ENCODE peak calls at places on chromosomes 2 and 18, in ten cellular contexts. Z is A549, A is K562, O is NCI-H2171 treated with DMSO at 0.1 percent for 48 hours, E is NCI-H774, U is AG04450, Y is RKO, B is hippocampal formation, I is HFF-Myc, Q is SW480. N is an unnamed sample.

GRCh38 chr18:3095921-3096320 is 83.0 kb upstream of the LPIN2 start:
- DNase-seq in Z (no peak), A (no peak), O (no peak), E (no peak), U (no peak), Y (no peak), B (no peak), I (no peak), Q (no peak), N (no peak)

GRCh38 chr2:210956101-210956500 is 399.7 kb downstream of the CPS1 start:
- DNase-seq in Z (no peak), A (no peak), O (no peak), E (no peak), U (no peak), Y (peak), B (no peak), I (no peak), Q (no peak), N (no peak)

GRCh38 chr2:43269074-43269572 is 42.7 kb upstream of the ZFP36L2 start:
- DNase-seq in Z (no peak), A (peak), O (no peak), E (no peak), U (peak), Y (no peak), B (no peak), I (peak), Q (no peak), N (peak)

GRCh38 chr2:195861821-195862220 is 204.8 kb downstream of the SLC39A10 start:
- DNase-seq in Z (no peak), A (no peak), O (no peak), E (no peak), U (peak), Y (no peak), B (no peak), I (no peak), Q (no peak), N (no peak)

GRCh38 chr2:75076088-75076487 is 117.6 kb downstream of the POLE4 start:
- DNase-seq in Z (no peak), A (no peak), O (peak), E (peak), U (no peak), Y (no peak), B (no peak), I (no peak), Q (no peak), N (no peak)

GRCh38 chr2:86033751-86034680 is 71.7 kb downstream of the POLR1A start:
- DNase-seq in Z (no peak), A (no peak), O (no peak), E (no peak), U (no peak), Y (no peak), B (no peak), I (no peak), Q (no peak), N (no peak)

GRCh38 chr2:45585267-45585861 is 25.7 kb downstream of the SRBD1 start:
- DNase-seq in Z (peak), A (no peak), O (peak), E (no peak), U (no peak), Y (peak), B (no peak), I (peak), Q (peak), N (peak)

GRCh38 chr2:204505946-204506345 is 39.3 kb upstream of the PARD3B start:
- DNase-seq in Z (no peak), A (no peak), O (no peak), E (no peak), U (no peak), Y (peak), B (no peak), I (no peak), Q (no peak), N (no peak)

GRCh38 chr18:48961547-48961946 is 10.8 kb upstream of the SMAD7 start:
- DNase-seq in Z (no peak), A (no peak), O (no peak), E (no peak), U (no peak), Y (no peak), B (no peak), I (no peak), Q (no peak), N (peak)

GRCh38 chr2:32289165-32290054 is 11.7 kb downstream of the YIPF4 start:
- DNase-seq in Z (no peak), A (no peak), O (no peak), E (no peak), U (peak), Y (peak), B (no peak), I (no peak), Q (peak), N (peak)

GRCh38 chr2:203774760-203775159 is 68.3 kb downstream of the CD28 start:
- DNase-seq in Z (no peak), A (no peak), O (no peak), E (no peak), U (no peak), Y (no peak), B (no peak), I (no peak), Q (no peak), N (no peak)

GRCh38 chr2:78778756-78779510 is 246.6 kb upstream of the REG3G start:
- DNase-seq in Z (no peak), A (peak), O (no peak), E (no peak), U (no peak), Y (no peak), B (no peak), I (no peak), Q (no peak), N (no peak)